ENCODE peak calls at places on chromosomes 1 and 21, in nine cellular contexts. A is NCI-H2171 treated with DMSO at 0.1 percent for 48 hours; S is AG04450; U is left lobe of liver; Q is posterior vena cava; R is stimulated activated CD8-positive, alpha-beta memory T cell treated with anti-CD3 and anti-CD28 coated beads, Interleukin-7, amount 100 ng/mL, for 24 hours; D is CD8-positive, alpha-beta T cell; T is EL; J is HTR-8/SVneo. L is an unnamed sample.

GRCh38 chr21:40546657-40547056 is 300.3 kb downstream of the DSCAM start:
- DNase-seq in S (no peak), T (no peak), U (no peak), R (no peak), Q (no peak), J (no peak), D (no peak), A (no peak), L (no peak)

GRCh38 chr1:205301842-205302588 is 19.5 kb downstream of the NUAK2 start:
- DNase-seq in U (no peak), Q (no peak), A (no peak), J (no peak), D (no peak), R (no peak), T (peak; percentile 66), S (no peak), L (no peak)

GRCh38 chr1:82775402-82776000 is 974.8 kb downstream of the ADGRL2 start:
- DNase-seq in A (peak; percentile 32), U (no peak), R (no peak), D (no peak), J (no peak), S (no peak), T (peak; percentile 18), Q (peak; percentile 76), L (no peak)

GRCh38 chr1:36425791-36426190 is 24.5 kb downstream of the OSCP1 start:
- DNase-seq in U (no peak), Q (no peak), R (no peak), T (no peak), D (no peak), A (no peak), S (no peak), J (no peak), L (no peak)

GRCh38 chr1:208455821-208456220 is 211.6 kb upstream of the PLXNA2 start:
- DNase-seq in T (peak; percentile 19), A (peak; percentile 15), J (no peak), D (no peak), U (no peak), Q (no peak), S (no peak), R (no peak), L (no peak)

GRCh38 chr21:37087188-37087587 is 14.1 kb downstream of the TTC3 start:
- DNase-seq in D (no peak), J (peak; percentile 22), U (no peak), A (no peak), R (no peak), T (peak; percentile 56), Q (no peak), S (no peak), L (no peak)

GRCh38 chr1:159853417-159853816 is 9.0 kb downstream of the VSIG8 start:
- DNase-seq in J (no peak), S (no peak), U (no peak), Q (no peak), D (no peak), R (no peak), A (no peak), T (peak; percentile 47), L (no peak)

GRCh38 chr1:229127301-229127700 is 143.6 kb upstream of the RAB4A start:
- DNase-seq in R (no peak), J (no peak), Q (no peak), D (no peak), T (peak; percentile 29), A (no peak), S (no peak), U (no peak), L (no peak)

GRCh38 chr1:46689326-46689725 is 17.7 kb downstream of the TEX38 start:
- DNase-seq in R (no peak), J (no peak), S (no peak), D (no peak), Q (no peak), A (no peak), T (no peak), U (no peak), L (no peak)

GRCh38 chr1:182181167-182181572 is 119.7 kb upstream of the ZNF648 start:
- DNase-seq in R (no peak), S (no peak), D (no peak), U (no peak), Q (no peak), A (no peak), T (no peak), J (no peak), L (no peak)

GRCh38 chr1:217369996-217370551 is 260.8 kb downstream of the GPATCH2 start:
- DNase-seq in J (no peak), T (no peak), R (no peak), A (no peak), S (no peak), U (no peak), Q (no peak), D (no peak), L (no peak)

GRCh38 chr1:228405979-228406265 is 713 bp downstream of the TRIM11 start:
- DNase-seq in Q (no peak), S (no peak), A (no peak), J (no peak), R (no peak), T (no peak), U (no peak), D (no peak), L (no peak)

GRCh38 chr21:15986277-15986676 is 256.5 kb downstream of the USP25 start:
- DNase-seq in J (no peak), S (no peak), A (no peak), T (no peak), R (no peak), D (no peak), U (no peak), Q (no peak), L (no peak)

GRCh38 chr1:239274242-239274830 is 112.0 kb upstream of the CHRM3 start:
- DNase-seq in T (peak; percentile 78), R (no peak), S (no peak), D (no peak), J (peak; percentile 5), A (no peak), U (no peak), Q (no peak), L (no peak)

GRCh38 chr1:38546630-38547029 is 312.9 kb downstream of the RRAGC start:
- DNase-seq in U (no peak), Q (no peak), R (no peak), J (no peak), T (no peak), A (no peak), S (no peak), D (no peak), L (no peak)

GRCh38 chr1:63148825-63149645 is 173.3 kb upstream of the FOXD3 start:
- DNase-seq in R (no peak), J (peak; percentile 13), S (peak; percentile 3), T (peak; percentile 46), A (no peak), D (no peak), U (peak; percentile 49), Q (no peak), L (no peak)

GRCh38 chr1:165592945-165593823 is 37.9 kb upstream of the MGST3 start:
- DNase-seq in R (peak; percentile 61), T (peak; percentile 69), D (peak; percentile 76), J (peak; percentile 53), U (peak; percentile 66), Q (no peak), S (peak; percentile 63), A (peak; percentile 65), L (peak; percentile 27)

GRCh38 chr1:205519541-205520131 is 15.2 kb downstream of the CDK18 start:
- DNase-seq in T (peak; percentile 23), U (no peak), A (no peak), Q (no peak), R (no peak), J (no peak), S (no peak), D (no peak), L (no peak)

GRCh38 chr1:223556414-223557124 is 108.9 kb downstream of the CAPN8 start:
- DNase-seq in T (peak; percentile 34), R (no peak), S (no peak), Q (no peak), U (peak; percentile 76), D (no peak), A (no peak), J (peak; percentile 37), L (peak; percentile 45)

GRCh38 chr1:54945393-54945936 is 35.0 kb upstream of the TMEM61 start:
- DNase-seq in S (no peak), A (no peak), U (no peak), R (no peak), D (no peak), Q (no peak), T (no peak), J (no peak), L (no peak)

GRCh38 chr1:244665771-244666217 is 12.9 kb downstream of the DESI2 start:
- DNase-seq in J (no peak), U (no peak), Q (no peak), D (no peak), R (no peak), T (peak; percentile 8), S (no peak), A (peak; percentile 33), L (no peak)

GRCh38 chr1:209657140-209657879 is 5.1 kb upstream of the LAMB3 start:
- DNase-seq in T (no peak), R (no peak), J (peak; percentile 57), A (no peak), D (no peak), Q (no peak), U (peak; percentile 84), S (no peak), L (no peak)